ENCODE peak calls at places on chromosomes 7 and 10, in seven cellular contexts. One of them, this sample, is unnamed.

GRCh38 chr7:19621740-19622139 is 87.1 kb downstream of the POLR1F start:
- DNase-seq in SK-N-SH: no peak
- DNase-seq in mammary epithelial cell: peak
- DNase-seq in CD4-positive, CD25-positive, alpha-beta regulatory T cell: no peak
- DNase-seq in NCI-H345: no peak
- DNase-seq in neuronal stem cell: no peak
- DNase-seq in GM12865: no peak
- DNase-seq in this sample: no peak

GRCh38 chr7:139842414-139843210 is 13.5 kb downstream of the TBXAS1 start:
- DNase-seq in SK-N-SH: no peak
- DNase-seq in mammary epithelial cell: no peak
- DNase-seq in CD4-positive, CD25-positive, alpha-beta regulatory T cell: no peak
- DNase-seq in NCI-H345: no peak
- DNase-seq in neuronal stem cell: no peak
- DNase-seq in GM12865: peak
- DNase-seq in this sample: no peak

GRCh38 chr7:44061645-44062179 is 3.7 kb downstream of the PGAM2 start:
- DNase-seq in SK-N-SH: no peak
- DNase-seq in mammary epithelial cell: no peak
- DNase-seq in CD4-positive, CD25-positive, alpha-beta regulatory T cell: no peak
- DNase-seq in NCI-H345: no peak
- DNase-seq in neuronal stem cell: no peak
- DNase-seq in GM12865: no peak
- DNase-seq in this sample: no peak

GRCh38 chr7:90411510-90411909 is 8.2 kb downstream of the CLDN12 start:
- DNase-seq in SK-N-SH: no peak
- DNase-seq in mammary epithelial cell: peak
- DNase-seq in CD4-positive, CD25-positive, alpha-beta regulatory T cell: no peak
- DNase-seq in NCI-H345: no peak
- DNase-seq in neuronal stem cell: no peak
- DNase-seq in GM12865: no peak
- DNase-seq in this sample: no peak

GRCh38 chr7:55349126-55349525 is 16.0 kb upstream of the LANCL2 start:
- DNase-seq in SK-N-SH: no peak
- DNase-seq in mammary epithelial cell: peak
- DNase-seq in CD4-positive, CD25-positive, alpha-beta regulatory T cell: no peak
- DNase-seq in NCI-H345: no peak
- DNase-seq in neuronal stem cell: peak
- DNase-seq in GM12865: no peak
- DNase-seq in this sample: no peak

GRCh38 chr7:1325646-1326510 is 93.2 kb downstream of the UNCX start:
- DNase-seq in SK-N-SH: peak
- DNase-seq in mammary epithelial cell: no peak
- DNase-seq in CD4-positive, CD25-positive, alpha-beta regulatory T cell: no peak
- DNase-seq in NCI-H345: no peak
- DNase-seq in neuronal stem cell: no peak
- DNase-seq in GM12865: no peak
- DNase-seq in this sample: no peak

GRCh38 chr7:134056816-134057215 is 70.3 kb upstream of the LRGUK start:
- DNase-seq in SK-N-SH: no peak
- DNase-seq in mammary epithelial cell: no peak
- DNase-seq in CD4-positive, CD25-positive, alpha-beta regulatory T cell: no peak
- DNase-seq in NCI-H345: no peak
- DNase-seq in neuronal stem cell: no peak
- DNase-seq in GM12865: no peak
- DNase-seq in this sample: no peak

GRCh38 chr10:111116762-111117445 is 40.1 kb downstream of the ADRA2A start:
- DNase-seq in SK-N-SH: no peak
- DNase-seq in mammary epithelial cell: no peak
- DNase-seq in CD4-positive, CD25-positive, alpha-beta regulatory T cell: no peak
- DNase-seq in NCI-H345: no peak
- DNase-seq in neuronal stem cell: no peak
- DNase-seq in GM12865: no peak
- DNase-seq in this sample: no peak

GRCh38 chr7:127813991-127814556 is 162.1 kb downstream of the SND1 start:
- DNase-seq in SK-N-SH: no peak
- DNase-seq in mammary epithelial cell: no peak
- DNase-seq in CD4-positive, CD25-positive, alpha-beta regulatory T cell: no peak
- DNase-seq in NCI-H345: no peak
- DNase-seq in neuronal stem cell: no peak
- DNase-seq in GM12865: no peak
- DNase-seq in this sample: no peak

GRCh38 chr7:98213874-98214810 is 2.9 kb downstream of the BHLHA15 start:
- DNase-seq in SK-N-SH: peak
- DNase-seq in mammary epithelial cell: no peak
- DNase-seq in CD4-positive, CD25-positive, alpha-beta regulatory T cell: no peak
- DNase-seq in NCI-H345: no peak
- DNase-seq in neuronal stem cell: no peak
- DNase-seq in GM12865: no peak
- DNase-seq in this sample: no peak

GRCh38 chr10:119498889-119499864 is 43.3 kb downstream of the RGS10 start:
- DNase-seq in SK-N-SH: no peak
- DNase-seq in mammary epithelial cell: peak
- DNase-seq in CD4-positive, CD25-positive, alpha-beta regulatory T cell: no peak
- DNase-seq in NCI-H345: no peak
- DNase-seq in neuronal stem cell: no peak
- DNase-seq in GM12865: no peak
- DNase-seq in this sample: peak

GRCh38 chr10:26890956-26891355 is 30.2 kb upstream of the ABI1 start:
- DNase-seq in SK-N-SH: peak
- DNase-seq in mammary epithelial cell: peak
- DNase-seq in CD4-positive, CD25-positive, alpha-beta regulatory T cell: peak
- DNase-seq in NCI-H345: peak
- DNase-seq in neuronal stem cell: peak
- DNase-seq in GM12865: peak
- DNase-seq in this sample: peak

GRCh38 chr7:14233026-14233897 is 243.8 kb upstream of the ETV1 start:
- DNase-seq in SK-N-SH: no peak
- DNase-seq in mammary epithelial cell: no peak
- DNase-seq in CD4-positive, CD25-positive, alpha-beta regulatory T cell: no peak
- DNase-seq in NCI-H345: peak
- DNase-seq in neuronal stem cell: no peak
- DNase-seq in GM12865: no peak
- DNase-seq in this sample: no peak

GRCh38 chr7:39880556-39880955 is 69.5 kb upstream of the CDK13 start:
- DNase-seq in SK-N-SH: no peak
- DNase-seq in mammary epithelial cell: peak
- DNase-seq in CD4-positive, CD25-positive, alpha-beta regulatory T cell: no peak
- DNase-seq in NCI-H345: no peak
- DNase-seq in neuronal stem cell: no peak
- DNase-seq in GM12865: no peak
- DNase-seq in this sample: no peak

This sample was measured in central memory CD4-positive, alpha-beta T cell.